ENCODE peak calls at places on chromosomes 2 and 18, in five cellular contexts. R is caudate nucleus, I is WERI-Rb-1, P is tibial nerve, Z is AG04450. Q is an unnamed sample.

GRCh38 chr18:58529714-58530354 is 99.1 kb downstream of the ALPK2 start:
- DNase-seq in R (no peak), I (peak), P (peak), Z (peak), Q (no peak)

GRCh38 chr18:63091671-63092364 is 227.8 kb downstream of the BCL2 start:
- DNase-seq in R (no peak), I (no peak), P (no peak), Z (no peak), Q (no peak)

GRCh38 chr2:77054938-77055337 is 467.2 kb downstream of the LRRTM4 start:
- DNase-seq in R (no peak), I (no peak), P (no peak), Z (no peak), Q (no peak)

GRCh38 chr2:43522177-43522576 is 73.7 kb downstream of the THADA start:
- DNase-seq in R (no peak), I (no peak), P (no peak), Z (no peak), Q (no peak)

GRCh38 chr2:217444932-217445331 is 557.9 kb downstream of the TNS1 start:
- DNase-seq in R (no peak), I (no peak), P (no peak), Z (no peak), Q (no peak)

GRCh38 chr2:26139269-26140183 is 33.4 kb upstream of the GAREM2 start:
- DNase-seq in R (no peak), I (no peak), P (no peak), Z (no peak), Q (no peak)

GRCh38 chr18:7608174-7608550 is 41.0 kb downstream of the PTPRM start:
- DNase-seq in R (no peak), I (no peak), P (no peak), Z (no peak), Q (no peak)

GRCh38 chr2:160440888-160441287 is 52.7 kb downstream of the RBMS1 start:
- DNase-seq in R (no peak), I (no peak), P (no peak), Z (no peak), Q (no peak)

GRCh38 chr2:239671916-239672849 is 271.4 kb upstream of the HDAC4 start:
- DNase-seq in R (no peak), I (no peak), P (no peak), Z (no peak), Q (no peak)

GRCh38 chr2:102005989-102006885 is 14.5 kb downstream of the IL1R2 start:
- DNase-seq in R (no peak), I (peak), P (no peak), Z (no peak), Q (no peak)

GRCh38 chr2:54726940-54727339 is 3.5 kb downstream of the EML6 start:
- DNase-seq in R (no peak), I (no peak), P (no peak), Z (no peak), Q (no peak)

GRCh38 chr2:144042751-144043150 is 477.2 kb downstream of the ZEB2 start:
- DNase-seq in R (no peak), I (peak), P (no peak), Z (no peak), Q (no peak)

GRCh38 chr2:61021228-61021660 is 3.2 kb upstream of the PUS10 start:
- DNase-seq in R (no peak), I (no peak), P (no peak), Z (no peak), Q (no peak)

GRCh38 chr2:217434183-217434620 is 568.6 kb downstream of the TNS1 start:
- DNase-seq in R (peak), I (peak), P (peak), Z (peak), Q (peak)

GRCh38 chr2:64731306-64731654 is 77.6 kb upstream of the SERTAD2 start:
- DNase-seq in R (no peak), I (no peak), P (no peak), Z (no peak), Q (no peak)

GRCh38 chr2:109162999-109163398 is 34.0 kb downstream of the SH3RF3 start:
- DNase-seq in R (no peak), I (no peak), P (no peak), Z (no peak), Q (no peak)

GRCh38 chr2:75524276-75524911 is 36.3 kb downstream of the EVA1A start:
- DNase-seq in R (no peak), I (no peak), P (no peak), Z (no peak), Q (no peak)

GRCh38 chr2:138515084-138515483 is 13.5 kb downstream of the SPOPL start:
- DNase-seq in R (no peak), I (no peak), P (no peak), Z (no peak), Q (no peak)

GRCh38 chr2:122251153-122251552 is 495.7 kb downstream of the TSN start:
- DNase-seq in R (no peak), I (no peak), P (no peak), Z (no peak), Q (no peak)

GRCh38 chr18:6729247-6730091 is at the start of gene ARHGAP28:
- DNase-seq in R (peak), I (peak), P (peak), Z (peak), Q (no peak)

GRCh38 chr2:158923641-158924040 is 44.8 kb upstream of the TANC1 start:
- DNase-seq in R (no peak), I (no peak), P (no peak), Z (no peak), Q (no peak)

GRCh38 chr18:8696749-8697211 is 8.6 kb upstream of the MTCL1 start:
- DNase-seq in R (peak), I (peak), P (peak), Z (no peak), Q (no peak)

GRCh38 chr2:170965446-170966225 is 36.6 kb downstream of the GORASP2 start:
- DNase-seq in R (no peak), I (no peak), P (no peak), Z (no peak), Q (no peak)

GRCh38 chr2:180979086-180979934 is 1.1 kb upstream of the UBE2E3 start:
- DNase-seq in R (no peak), I (no peak), P (no peak), Z (peak), Q (no peak)

GRCh38 chr2:216996279-216996845 is 136.5 kb upstream of the TNP1 start:
- DNase-seq in R (no peak), I (no peak), P (no peak), Z (no peak), Q (no peak)

GRCh38 chr2:98545591-98545990 is 62.7 kb downstream of the COA5 start:
- DNase-seq in R (no peak), I (no peak), P (no peak), Z (no peak), Q (no peak)

GRCh38 chr18:7514796-7515440 is 52.2 kb upstream of the PTPRM start:
- DNase-seq in R (no peak), I (no peak), P (no peak), Z (no peak), Q (no peak)

GRCh38 chr2:142693171-142693950 is 184.1 kb upstream of the KYNU start:
- DNase-seq in R (no peak), I (no peak), P (no peak), Z (no peak), Q (no peak)

GRCh38 chr2:163736433-163737168 is 793 bp upstream of the FIGN start:
- DNase-seq in R (no peak), I (peak), P (peak), Z (no peak), Q (no peak)

GRCh38 chr18:76336241-76336640 is 158.8 kb downstream of the ZNF516 start:
- DNase-seq in R (no peak), I (no peak), P (no peak), Z (no peak), Q (no peak)

GRCh38 chr2:3626118-3626816 is 31.4 kb downstream of the COLEC11 start:
- DNase-seq in R (no peak), I (no peak), P (no peak), Z (peak), Q (no peak)

GRCh38 chr2:195795879-195796278 is 138.9 kb downstream of the SLC39A10 start:
- DNase-seq in R (no peak), I (no peak), P (no peak), Z (no peak), Q (no peak)

GRCh38 chr18:23495723-23496440 is 7.4 kb upstream of the RMC1 start:
- DNase-seq in R (no peak), I (no peak), P (no peak), Z (no peak), Q (peak)

GRCh38 chr18:55699233-55699765 is 111.3 kb upstream of the TCF4 start:
- DNase-seq in R (no peak), I (no peak), P (no peak), Z (no peak), Q (no peak)
- H3K27ac ChIP-seq in R (no peak), I (no peak), P (no peak), Z (no peak), Q (no peak)

GRCh38 chr18:48930926-48931325 is 19.8 kb downstream of the SMAD7 start:
- DNase-seq in R (no peak), I (no peak), P (no peak), Z (no peak), Q (no peak)
- H3K27ac ChIP-seq in R (no peak), I (no peak), P (peak), Z (no peak), Q (peak)

DNA sequence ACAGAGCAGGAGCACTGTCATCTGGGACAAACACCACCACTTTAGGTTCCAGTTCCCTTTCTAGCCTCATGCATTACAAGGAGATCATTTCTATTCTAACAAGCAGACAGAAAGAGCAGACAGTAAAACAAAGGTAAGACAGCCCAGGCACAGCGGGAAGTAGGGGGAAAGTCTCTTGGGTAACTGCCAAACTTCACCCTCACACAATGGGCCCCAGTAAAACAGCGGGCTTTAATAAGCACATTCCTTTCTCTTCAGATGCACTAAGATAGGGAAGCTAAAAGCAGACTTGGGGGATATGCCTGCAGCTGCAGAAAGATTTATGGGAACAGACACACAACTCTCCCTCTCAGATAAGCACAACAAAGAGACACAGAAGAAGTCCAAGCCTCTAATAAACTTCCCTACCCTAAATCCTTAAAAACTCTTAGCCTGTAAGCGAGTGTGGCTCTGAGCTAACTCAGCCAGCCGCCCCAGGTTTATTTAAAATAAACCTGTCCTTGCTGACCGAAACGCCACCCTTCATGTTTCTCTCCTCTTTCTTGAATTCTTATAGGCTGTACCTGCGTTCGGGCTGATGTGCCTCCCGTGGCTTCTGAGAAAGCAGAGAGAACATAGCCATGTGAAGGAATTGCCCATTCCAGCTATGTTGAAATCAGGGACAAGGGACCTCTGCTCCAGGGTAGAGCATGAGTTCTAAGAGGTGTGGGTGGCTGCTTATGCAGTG is 726.8 kb upstream of the DDX18 start:
- DNase-seq in R (no peak), I (no peak), P (no peak), Z (no peak), Q (no peak)
- H3K27ac ChIP-seq in R (no peak), I (no peak), P (no peak), Z (no peak), Q (no peak)

DNA sequence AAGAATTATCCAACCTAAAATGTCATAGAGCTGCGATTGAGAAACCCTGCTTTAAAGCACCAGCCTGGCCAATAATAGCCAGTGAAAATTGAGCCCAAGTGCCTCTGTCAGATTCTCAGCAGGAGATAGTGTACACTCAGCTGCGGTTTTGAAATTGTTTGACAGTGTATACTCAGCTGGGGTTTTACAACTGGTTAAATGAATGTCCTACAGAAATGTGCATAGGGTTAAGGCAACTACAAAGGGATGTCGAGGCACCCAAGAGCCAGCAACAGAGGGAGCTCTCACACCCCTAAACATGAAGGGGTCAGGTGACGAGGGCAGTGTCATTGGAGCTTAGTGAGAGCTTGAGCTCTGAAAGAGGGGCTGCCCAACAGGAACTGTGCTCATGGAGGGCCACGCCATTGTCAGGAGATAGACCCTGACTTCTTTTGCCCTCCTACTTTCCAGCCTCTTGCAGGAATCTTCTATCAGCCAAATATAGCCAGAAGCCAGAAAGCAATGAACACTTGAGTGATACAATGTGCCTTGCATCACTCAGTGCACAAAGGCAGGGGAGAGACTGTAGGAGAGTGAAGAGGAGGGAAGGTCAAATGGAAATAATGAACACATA is 15.1 kb downstream of the ACTG2 start:
- DNase-seq in R (no peak), I (peak), P (no peak), Z (no peak), Q (no peak)
- H3K27ac ChIP-seq in R (no peak), I (no peak), P (no peak), Z (no peak), Q (no peak)

GRCh38 chr2:45840481-45840880 is 189.0 kb downstream of the PRKCE start:
- DNase-seq in R (no peak), I (no peak), P (no peak), Z (no peak), Q (no peak)
- H3K27ac ChIP-seq in R (no peak), I (no peak), P (peak), Z (no peak), Q (no peak)

DNA sequence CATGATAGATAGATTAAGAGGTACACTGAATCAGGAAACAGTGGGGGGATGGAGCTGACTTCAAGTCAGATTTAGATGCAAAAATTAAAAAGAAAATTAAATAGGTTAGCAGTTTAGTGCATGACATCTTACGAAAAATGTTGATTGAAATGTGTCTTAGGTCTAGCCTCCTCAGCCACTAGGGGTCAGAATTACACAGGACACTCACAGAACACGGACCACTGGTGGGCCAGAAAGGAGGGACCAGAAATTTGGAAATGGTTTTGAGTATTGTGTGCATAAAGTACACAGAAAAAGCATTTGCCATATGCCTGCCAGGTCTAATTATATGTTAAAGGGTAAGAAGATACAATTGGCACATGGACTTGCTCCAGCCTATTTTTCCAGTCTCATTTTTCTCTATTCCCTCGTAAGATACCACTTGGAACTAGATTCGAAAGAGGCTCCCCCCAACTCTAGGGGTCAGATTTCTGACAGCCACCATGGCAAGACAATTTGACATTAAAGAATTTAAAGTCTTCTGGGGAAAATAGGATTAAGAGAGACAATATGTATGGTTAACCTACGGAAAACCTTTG is 550.2 kb upstream of the SETBP1 start:
- DNase-seq in R (no peak), I (peak), P (no peak), Z (no peak), Q (no peak)
- H3K27ac ChIP-seq in R (no peak), I (no peak), P (no peak), Z (no peak), Q (no peak)

GRCh38 chr18:48729421-48729820 is 190.6 kb downstream of the CTIF start:
- DNase-seq in R (no peak), I (no peak), P (no peak), Z (no peak), Q (no peak)
- H3K27ac ChIP-seq in R (no peak), I (no peak), P (no peak), Z (no peak), Q (peak)

GRCh38 chr2:208253518-208254117 is 1.3 kb downstream of the IDH1 start:
- DNase-seq in R (no peak), I (no peak), P (no peak), Z (no peak), Q (no peak)
- H3K27ac ChIP-seq in R (peak), I (peak), P (peak), Z (no peak), Q (peak)

GRCh38 chr2:233361298-233361697 is 7.0 kb downstream of the DGKD start:
- DNase-seq in R (no peak), I (no peak), P (no peak), Z (no peak), Q (no peak)

GRCh38 chr2:233362742-233363141 is 8.4 kb downstream of the DGKD start:
- DNase-seq in R (no peak), I (no peak), P (no peak), Z (no peak), Q (no peak)

GRCh38 chr2:233359823-233360222 is 5.5 kb downstream of the DGKD start:
- DNase-seq in R (no peak), I (no peak), P (no peak), Z (no peak), Q (no peak)

GRCh38 chr2:233358864-233359386 is 4.6 kb downstream of the DGKD start:
- DNase-seq in R (no peak), I (no peak), P (no peak), Z (no peak), Q (no peak)

GRCh38 chr2:233360771-233361176 is 6.5 kb downstream of the DGKD start:
- DNase-seq in R (no peak), I (peak), P (no peak), Z (no peak), Q (no peak)
- H3K27ac ChIP-seq in R (no peak), I (peak), P (no peak), Z (no peak), Q (no peak)

GRCh38 chr2:39517102-39517436 is 80.0 kb upstream of the MAP4K3 start:
- DNase-seq in R (no peak), I (no peak), P (no peak), Z (no peak), Q (no peak)
- H3K27ac ChIP-seq in R (peak), I (peak), P (no peak), Z (peak), Q (no peak)